ENCODE peak calls at places on chromosomes 5 and 9, in ten cellular contexts. O is stimulated activated CD4-positive, alpha-beta T cell treated with anti-CD3 and anti-CD28 coated beads, TNF-alpha, amount 100 ng/mL, for 4 hours; V is iris pigment epithelial cell; W is EH; R is fibroblast of lung; B is endodermal cell; E is mesendoderm; N is NCI-H1436; F is epithelial cell of esophagus; C is cardiac muscle cell. J is an unnamed sample.
A peak's percentile ranks its signal among the peaks of the same experiment; 100 is the strongest.

GRCh38 chr5:57653636-57654290 is 171.2 kb upstream of the ACTBL2 start:
- DNase-seq in N (no peak), E (no peak), F (no peak), O (no peak), W (no peak), B (no peak), C (no peak), R (no peak), V (no peak), J (no peak)

GRCh38 chr9:4146293-4146692 is 153.6 kb downstream of the GLIS3 start:
- DNase-seq in C (no peak), F (no peak), O (no peak), V (no peak), E (no peak), W (no peak), N (no peak), R (no peak), B (no peak), J (no peak)

GRCh38 chr5:112479418-112479817 is 60.3 kb upstream of the EPB41L4A start:
- DNase-seq in F (peak; percentile 94), B (no peak), R (peak; percentile 31), W (peak; percentile 12), C (peak; percentile 49), N (no peak), E (no peak), V (peak; percentile 58), O (no peak), J (no peak)

GRCh38 chr5:10676224-10676623 is 84.8 kb downstream of the DAP start:
- DNase-seq in N (no peak), C (no peak), R (no peak), V (no peak), F (no peak), W (no peak), B (no peak), E (no peak), O (no peak), J (no peak)

GRCh38 chr5:178074266-178074952 is 38.9 kb upstream of the N4BP3 start:
- DNase-seq in B (no peak), N (no peak), E (peak; percentile 55), W (no peak), R (peak; percentile 66), V (no peak), O (no peak), F (no peak), C (peak; percentile 15), J (no peak)

GRCh38 chr5:135027699-135028615 is 6.1 kb downstream of the PITX1 start:
- DNase-seq in V (peak; percentile 20), W (no peak), E (no peak), B (peak; percentile 71), F (no peak), N (no peak), O (no peak), R (no peak), C (no peak), J (no peak)

GRCh38 chr5:59764361-59764760 is 129.2 kb downstream of the PDE4D start:
- DNase-seq in V (no peak), C (no peak), N (no peak), F (no peak), E (no peak), R (no peak), W (no peak), O (no peak), B (no peak), J (no peak)

GRCh38 chr5:68088302-68088701 is 127.3 kb upstream of the PIK3R1 start:
- DNase-seq in N (no peak), W (peak; percentile 90), R (peak; percentile 76), C (peak; percentile 88), E (no peak), V (peak; percentile 90), O (no peak), F (no peak), B (no peak), J (no peak)

GRCh38 chr5:145445027-145445426 is 390.1 kb downstream of the PRELID2 start:
- DNase-seq in N (no peak), R (no peak), B (no peak), F (no peak), V (no peak), O (no peak), E (no peak), C (no peak), W (no peak), J (no peak)

GRCh38 chr5:10849278-10849677 is 88.2 kb upstream of the DAP start:
- DNase-seq in V (peak; percentile 61), R (no peak), W (peak; percentile 48), F (no peak), B (no peak), E (no peak), N (no peak), C (no peak), O (no peak), J (no peak)

GRCh38 chr9:122929803-122930354 is 1.4 kb downstream of the ZBTB26 start:
- DNase-seq in O (no peak), E (no peak), W (no peak), N (no peak), R (no peak), V (no peak), C (no peak), F (no peak), B (no peak), J (no peak)

J was measured in NK-92 treated with Interleukin-12 subunit alpha and Interleukin-12 subunit beta, amount 100 ng/mL, for 24 hours.